ENCODE peak calls at places on chromosome 2, in four cellular contexts. Q, G, X and Z are unnamed samples.

GRCh38 chr2:72825271-72826155 is at the start of gene EXOC6B:
- DNase-seq in Q (peak; percentile 84), G (peak; percentile 90), X (peak; percentile 86), Z (peak; percentile 92)

GRCh38 chr2:197615033-197615652 is 60.2 kb downstream of the RFTN2 start:
- DNase-seq in Q (no peak), G (peak; percentile 54), X (no peak), Z (no peak)

GRCh38 chr2:207530160-207531023 is 630 bp downstream of the CREB1 start:
- DNase-seq in Q (peak; percentile 49), G (peak; percentile 28), X (no peak), Z (no peak)

GRCh38 chr2:38268691-38269309 is 108.3 kb downstream of the ATL2 start:
- DNase-seq in Q (peak; percentile 97), G (no peak), X (no peak), Z (peak; percentile 49)

GRCh38 chr2:146665801-146666200 is 1179.0 kb upstream of the ACVR2A start:
- DNase-seq in Q (no peak), G (no peak), X (no peak), Z (no peak)

GRCh38 chr2:164560181-164560792 is 61.0 kb downstream of the GRB14 start:
- DNase-seq in Q (peak; percentile 33), G (no peak), X (peak; percentile 23), Z (no peak)

GRCh38 chr2:235458839-235459273 is 35.0 kb upstream of the AGAP1 start:
- DNase-seq in Q (no peak), G (no peak), X (no peak), Z (peak; percentile 8)

GRCh38 chr2:138276367-138276766 is 225.2 kb upstream of the SPOPL start:
- DNase-seq in Q (no peak), G (no peak), X (no peak), Z (no peak)

GRCh38 chr2:120231974-120232635 is 8.9 kb upstream of the TMEM185B start:
- DNase-seq in Q (peak; percentile 61), G (peak; percentile 47), X (no peak), Z (peak; percentile 47)

GRCh38 chr2:117980783-117981676 is 32.8 kb downstream of the CCDC93 start:
- DNase-seq in Q (peak; percentile 91), G (no peak), X (peak; percentile 77), Z (no peak)

GRCh38 chr2:216653093-216653799 is 20.0 kb downstream of the IGFBP2 start:
- DNase-seq in Q (no peak), G (no peak), X (no peak), Z (no peak)

GRCh38 chr2:25567406-25567805 is 106.0 kb downstream of the DTNB start:
- DNase-seq in Q (peak; percentile 63), G (no peak), X (peak; percentile 48), Z (no peak)

GRCh38 chr2:202261531-202261930 is 4.0 kb upstream of the NOP58 start:
- DNase-seq in Q (peak; percentile 42), G (no peak), X (no peak), Z (no peak)

GRCh38 chr2:240435955-240436625 is 627 bp downstream of the GPC1 start:
- DNase-seq in Q (no peak), G (no peak), X (no peak), Z (no peak)

GRCh38 chr2:222655406-222655747 is 515 bp downstream of the FARSB start:
- DNase-seq in Q (peak; percentile 19), G (no peak), X (peak; percentile 9), Z (no peak)

GRCh38 chr2:8031370-8031769 is 650.5 kb upstream of the ID2 start:
- DNase-seq in Q (no peak), G (no peak), X (no peak), Z (no peak)

GRCh38 chr2:136420346-136420745 is 302.4 kb upstream of the CXCR4 start:
- DNase-seq in Q (no peak), G (no peak), X (no peak), Z (no peak)

GRCh38 chr2:215218587-215219577 is 80.5 kb upstream of the ABCA12 start:
- DNase-seq in Q (peak; percentile 44), G (no peak), X (no peak), Z (no peak)

GRCh38 chr2:182836451-182836850 is 30.0 kb downstream of the FRZB start:
- DNase-seq in Q (no peak), G (no peak), X (no peak), Z (no peak)

GRCh38 chr2:66573866-66574265 is 138.9 kb downstream of the MEIS1 start:
- DNase-seq in Q (peak; percentile 53), G (no peak), X (no peak), Z (no peak)

GRCh38 chr2:72963423-72964145 is 46.3 kb downstream of the EMX1 start:
- DNase-seq in Q (no peak), G (no peak), X (no peak), Z (no peak)

GRCh38 chr2:2501454-2502108 is 170.5 kb upstream of the MYT1L start:
- DNase-seq in Q (no peak), G (no peak), X (no peak), Z (no peak)
- H3K27ac ChIP-seq in Q (no peak overlapping the region), G (no peak overlapping the region), X (no peak overlapping the region), Z (no peak overlapping the region)

DNA sequence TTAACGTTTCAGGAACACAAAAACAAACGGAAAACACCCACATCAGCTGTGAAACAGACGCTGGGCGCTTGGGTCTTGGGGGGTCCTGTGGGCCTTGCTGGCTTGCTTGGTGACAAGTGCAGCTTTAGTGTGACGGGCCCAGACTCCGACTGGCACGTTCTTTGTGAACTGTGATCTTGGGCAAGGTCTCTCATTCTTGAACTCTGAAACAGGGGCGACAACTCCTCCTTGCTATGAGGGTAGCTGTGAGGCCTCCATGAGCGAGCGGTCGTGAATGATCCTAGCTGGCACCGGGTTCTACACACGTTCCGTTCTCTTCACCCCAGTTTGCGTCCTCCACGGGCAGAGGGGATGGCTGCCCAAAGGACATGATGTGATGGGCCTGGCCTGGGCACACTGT is 8.7 kb upstream of the COLEC11 start:
- DNase-seq in Q (no peak), G (no peak), X (no peak), Z (no peak)
- H3K27ac ChIP-seq in Q (peak overlapping the region; percentile 91), G (peak overlapping the region; percentile 60), X (peak overlapping the region; percentile 74), Z (peak overlapping the region; percentile 85)

GRCh38 chr2:59074071-59074470 is 832.9 kb upstream of the FANCL start:
- DNase-seq in Q (no peak), G (no peak), X (no peak), Z (no peak)
- H3K27ac ChIP-seq in Q (no peak overlapping the region), G (no peak overlapping the region), X (no peak overlapping the region), Z (no peak overlapping the region)

GRCh38 chr2:213066445-213066746 is 85.0 kb downstream of the IKZF2 start:
- DNase-seq in Q (no peak), G (no peak), X (no peak), Z (no peak)
- H3K27ac ChIP-seq in Q (no peak overlapping the region), G (no peak overlapping the region), X (no peak overlapping the region), Z (no peak overlapping the region)

DNA sequence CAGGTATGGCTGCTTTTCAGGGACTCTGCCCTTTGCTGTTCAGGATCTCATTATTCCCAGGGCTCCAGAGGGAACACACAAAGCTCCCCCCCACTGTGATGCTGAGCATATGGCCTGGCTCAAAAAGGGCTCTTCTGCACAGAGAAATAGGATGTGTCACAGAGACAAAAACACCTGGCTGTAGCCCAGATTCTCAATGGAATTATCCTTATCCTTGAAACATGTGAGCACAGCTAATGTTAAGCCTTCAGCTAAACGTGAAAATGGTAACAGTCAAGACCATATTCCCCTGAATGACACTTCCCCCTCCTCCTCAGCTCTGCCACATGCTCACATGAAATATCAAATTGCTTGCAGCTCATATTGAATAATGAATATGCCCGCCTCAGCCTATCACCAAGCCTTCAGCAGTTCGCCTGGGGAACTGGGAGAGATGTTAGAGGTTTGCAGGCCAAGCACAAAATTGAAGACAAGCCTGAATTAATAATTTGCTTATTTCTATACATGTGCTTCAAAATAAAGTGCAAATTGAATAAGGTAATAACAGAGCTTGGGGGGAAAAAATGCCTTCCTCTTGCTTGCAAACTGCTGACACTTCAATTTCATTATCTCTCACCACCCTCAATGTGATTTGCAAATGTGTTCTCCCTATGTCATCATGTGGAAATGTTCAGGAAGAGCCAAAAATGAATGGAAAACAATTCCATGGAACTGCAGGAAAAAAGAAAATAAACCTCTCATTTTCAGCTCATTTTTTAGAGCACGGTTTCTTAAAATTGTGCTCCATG is 181.0 kb upstream of the HNRNPA3 start:
- DNase-seq in Q (no peak), G (no peak), X (no peak), Z (no peak)
- H3K27ac ChIP-seq in Q (no peak overlapping the region), G (no peak overlapping the region), X (no peak overlapping the region), Z (no peak overlapping the region)

GRCh38 chr2:174788291-174788929 is 24.1 kb upstream of the CHRNA1 start:
- DNase-seq in Q (peak; percentile 66), G (no peak), X (no peak), Z (no peak)

GRCh38 chr2:174785481-174785880 is 21.2 kb upstream of the CHRNA1 start:
- DNase-seq in Q (no peak), G (no peak), X (no peak), Z (no peak)

GRCh38 chr2:174789001-174789400 is 24.7 kb upstream of the CHRNA1 start:
- DNase-seq in Q (no peak), G (no peak), X (no peak), Z (no peak)

GRCh38 chr2:174786066-174786725 is 21.9 kb upstream of the CHRNA1 start:
- DNase-seq in Q (no peak), G (no peak), X (no peak), Z (no peak)

GRCh38 chr2:174787485-174788205 is 23.4 kb upstream of the CHRNA1 start:
- DNase-seq in Q (peak; percentile 99), G (no peak), X (peak; percentile 96), Z (no peak)
- H3K27ac ChIP-seq in Q (peak overlapping the region; percentile 94), G (no peak overlapping the region), X (peak overlapping the region; percentile 85), Z (no peak overlapping the region)

GRCh38 chr2:233925402-233925801 is 8.2 kb downstream of the TRPM8 start:
- DNase-seq in Q (no peak), G (no peak), X (no peak), Z (no peak)
- H3K27ac ChIP-seq in Q (no peak overlapping the region), G (peak overlapping the region; percentile 17), X (no peak overlapping the region), Z (no peak overlapping the region)

DNA sequence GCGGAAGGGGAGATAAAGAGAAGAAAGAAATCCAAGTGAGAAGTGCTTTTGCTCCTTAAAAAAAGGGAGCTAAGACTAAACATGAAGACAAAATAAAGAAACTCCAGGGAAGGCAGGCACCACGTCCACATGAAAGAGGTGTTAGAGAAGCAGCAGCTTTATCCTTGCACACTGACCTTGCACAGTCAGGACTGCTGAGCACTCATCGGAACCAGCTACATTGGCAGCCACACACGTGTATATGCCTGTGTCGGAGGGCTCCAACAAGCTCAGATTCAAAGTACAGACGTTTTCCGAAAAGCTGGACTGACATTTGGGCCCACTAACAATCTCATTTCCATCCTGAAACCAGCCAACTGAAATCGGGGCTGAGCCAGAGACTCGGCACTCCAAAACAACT is 88.2 kb downstream of the TTN start:
- DNase-seq in Q (no peak), G (no peak), X (no peak), Z (no peak)
- H3K27ac ChIP-seq in Q (no peak overlapping the region), G (no peak overlapping the region), X (no peak overlapping the region), Z (no peak overlapping the region)